ENCODE peak calls at places on chromosomes 13 and 19, in eight cellular contexts. T is Peyer's patch, J is brain microvascular endothelial cell, V is BE2C, B is bronchial epithelial cell, G is ovary, N is spleen, U is epithelial cell of esophagus. X is an unnamed sample.

GRCh38 chr19:23440207-23440606 is 44.9 kb upstream of the ZNF91 start:
- DNase-seq in V (peak; percentile 47), G (no peak), B (no peak), T (no peak), U (no peak), N (no peak), J (no peak), X (no peak)

GRCh38 chr19:12202250-12202649 is 39.4 kb downstream of the ZNF136 start:
- DNase-seq in U (peak; percentile 15), B (no peak), G (no peak), N (peak; percentile 73), T (peak; percentile 81), V (no peak), J (no peak), X (no peak)

GRCh38 chr19:55462722-55463121 is 1.3 kb upstream of the ISOC2 start:
- DNase-seq in T (no peak), G (no peak), V (peak; percentile 10), B (no peak), U (no peak), N (no peak), J (no peak), X (no peak)

GRCh38 chr13:51435002-51435578 is 17.7 kb downstream of the INTS6 start:
- DNase-seq in T (no peak), J (no peak), V (no peak), U (peak; percentile 24), B (peak; percentile 25), G (no peak), N (no peak), X (no peak)

GRCh38 chr19:18300930-18301717 is 19.7 kb upstream of the JUND start:
- DNase-seq in T (peak; percentile 87), B (no peak), J (peak; percentile 45), G (peak; percentile 71), N (no peak), V (no peak), U (peak; percentile 40), X (no peak)

GRCh38 chr19:33248553-33248953 is 22.9 kb upstream of the SLC7A10 start:
- DNase-seq in T (no peak), U (no peak), V (no peak), J (no peak), B (no peak), G (no peak), N (peak; percentile 70), X (no peak)

GRCh38 chr13:87656311-87656710 is 14.9 kb upstream of the SLITRK5 start:
- DNase-seq in T (no peak), N (no peak), G (no peak), B (peak; percentile 7), V (no peak), U (no peak), J (no peak), X (peak; percentile 83)

GRCh38 chr13:32733685-32734084 is 147.4 kb downstream of the PDS5B start:
- DNase-seq in T (no peak), B (peak; percentile 80), V (no peak), N (no peak), G (no peak), U (peak; percentile 79), J (no peak), X (no peak)

GRCh38 chr13:45119469-45119989 is 781 bp upstream of the GTF2F2 start:
- DNase-seq in N (no peak), U (peak; percentile 32), T (peak; percentile 68), J (peak; percentile 48), B (peak; percentile 28), G (peak; percentile 34), V (no peak), X (peak; percentile 48)

GRCh38 chr13:112175162-112176075 is 108.5 kb downstream of the SOX1 start:
- DNase-seq in J (no peak), B (no peak), G (no peak), U (no peak), N (no peak), T (no peak), V (no peak), X (no peak)
- TF ChIP-seq CTCF in J (no peak), B (no peak), G (no peak), U (no peak), N (no peak), T (no peak), V (no peak), X (no peak)

GRCh38 chr13:113129480-113129879 is 6.9 kb downstream of the F10 start:
- DNase-seq in V (no peak), U (no peak), T (peak; percentile 23), J (no peak), N (peak; percentile 59), G (no peak), B (no peak), X (no peak)

GRCh38 chr13:113125506-113126264 is 3.1 kb downstream of the F10 start:
- DNase-seq in J (no peak), U (no peak), V (peak; percentile 4), N (peak; percentile 40), G (no peak), T (peak; percentile 25), B (no peak), X (no peak)

GRCh38 chr13:113135281-113135760 is 12.7 kb downstream of the F10 start:
- DNase-seq in N (no peak), U (no peak), T (no peak), G (no peak), B (no peak), V (no peak), J (no peak), X (no peak)

GRCh38 chr13:113126265-113127150 is 3.9 kb downstream of the F10 start:
- DNase-seq in V (peak; percentile 3), G (no peak), J (no peak), T (peak; percentile 17), U (no peak), B (no peak), N (peak; percentile 56), X (no peak)

GRCh38 chr13:113129921-113130750 is 7.5 kb downstream of the F10 start:
- DNase-seq in V (no peak), N (peak; percentile 72), U (no peak), T (no peak), J (no peak), G (peak; percentile 58), B (no peak), X (no peak)
- H3K4me3 ChIP-seq in V (no peak overlapping the region), N (peak overlapping the region; percentile 4), U (peak overlapping the region; percentile 15), T (no peak overlapping the region), J (peak overlapping the region; percentile 42), G (no peak overlapping the region), B (no peak overlapping the region), X (no peak overlapping the region)

DNA sequence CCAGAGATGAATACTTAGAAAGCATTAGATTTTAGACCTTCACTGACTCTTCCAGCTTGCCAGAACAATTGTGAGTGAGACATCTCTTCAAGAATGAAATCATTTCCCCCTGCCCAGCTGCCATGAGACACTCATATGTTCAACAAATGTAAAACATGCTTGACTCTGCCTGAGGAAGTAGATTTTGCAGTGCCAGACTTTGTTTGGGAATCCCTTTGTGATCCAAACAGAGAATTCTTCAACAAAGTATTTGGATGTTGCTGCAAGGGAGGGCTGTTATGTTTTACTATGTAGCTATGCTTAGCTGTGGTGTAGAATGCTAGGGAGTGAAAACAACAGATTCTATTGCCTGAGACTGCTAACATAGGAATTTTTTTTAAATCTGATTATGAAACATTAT is 416.4 kb downstream of the DCT start:
- DNase-seq in G (no peak), N (no peak), T (no peak), U (no peak), B (no peak), J (peak; percentile 44), V (no peak), X (no peak)
- TF ChIP-seq CTCF in G (no peak), N (no peak), T (no peak), U (no peak), B (no peak), J (no peak), V (no peak), X (no peak)

GRCh38 chr13:27395007-27395510 is 29.4 kb upstream of the GTF3A start:
- DNase-seq in V (no peak), B (no peak), J (no peak), T (no peak), U (no peak), G (no peak), N (no peak), X (no peak)
- H3K4me3 ChIP-seq in V (no peak overlapping the region), B (no peak overlapping the region), J (no peak overlapping the region), T (no peak overlapping the region), U (no peak overlapping the region), G (no peak overlapping the region), N (no peak overlapping the region), X (no peak overlapping the region)

GRCh38 chr19:8525401-8525684 is 11.4 kb upstream of the ZNF414 start:
- DNase-seq in B (no peak), V (no peak), N (no peak), J (no peak), T (no peak), G (no peak), U (no peak), X (no peak)
- TF ChIP-seq CTCF in B (no peak), V (peak; percentile 60), N (no peak), J (peak; percentile 41), T (no peak), G (peak; percentile 39), U (no peak), X (peak; percentile 32)

GRCh38 chr13:43316997-43317396 is 293.6 kb downstream of the DNAJC15 start:
- DNase-seq in U (peak; percentile 25), J (peak; percentile 48), T (no peak), G (no peak), N (no peak), V (peak; percentile 92), B (peak; percentile 31), X (no peak)
- H3K4me3 ChIP-seq in U (no peak overlapping the region), J (peak overlapping the region; percentile 20), T (no peak overlapping the region), G (no peak overlapping the region), N (no peak overlapping the region), V (peak overlapping the region; percentile 4), B (no peak overlapping the region), X (no peak overlapping the region)

GRCh38 chr13:42836930-42837329 is 55.5 kb downstream of the FAM216B start:
- DNase-seq in T (no peak), B (peak; percentile 25), J (peak; percentile 68), V (peak; percentile 33), N (no peak), U (peak; percentile 27), G (no peak), X (no peak)
- TF ChIP-seq CTCF in T (peak; percentile 33), B (peak; percentile 44), J (peak; percentile 73), V (peak; percentile 58), N (no peak), U (peak; percentile 52), G (no peak), X (peak; percentile 42)